ENCODE peak calls at places on chromosomes 12 and 14, in eight cellular contexts. R, Y, X, Z, T, B, I and A are unnamed samples.

GRCh38 chr12:14795028-14795448 is 8.2 kb downstream of the WBP11 start:
- DNase-seq in Z (no peak), B (no peak), Y (no peak), R (no peak), T (no peak), I (no peak), X (no peak), A (no peak)

GRCh38 chr14:41986726-41987125 is 380.1 kb downstream of the LRFN5 start:
- DNase-seq in I (no peak), Y (no peak), T (peak; percentile 18), X (no peak), R (peak; percentile 15), Z (no peak), B (no peak), A (no peak)

GRCh38 chr12:125549836-125550235 is 484.6 kb downstream of the AACS start:
- DNase-seq in T (no peak), Y (no peak), R (no peak), I (no peak), Z (no peak), B (no peak), X (no peak), A (no peak)

GRCh38 chr14:75711796-75712211 is 50.8 kb downstream of the TTLL5 start:
- DNase-seq in Z (no peak), I (peak; percentile 56), Y (peak; percentile 77), B (peak; percentile 55), R (peak; percentile 94), T (peak; percentile 86), X (peak; percentile 42), A (no peak)

GRCh38 chr12:89552376-89552775 is 26.5 kb upstream of the POC1B start:
- DNase-seq in Z (no peak), T (no peak), B (no peak), R (no peak), I (no peak), Y (no peak), X (no peak), A (no peak)

GRCh38 chr12:59578239-59578638 is 17.6 kb upstream of the SLC16A7 start:
- DNase-seq in R (no peak), Z (no peak), X (no peak), Y (no peak), T (no peak), B (no peak), I (no peak), A (no peak)

GRCh38 chr12:130589391-130590317 is 126.4 kb downstream of the RIMBP2 start:
- DNase-seq in Z (peak; percentile 47), I (no peak), T (no peak), Y (no peak), X (no peak), R (no peak), B (no peak), A (no peak)

GRCh38 chr14:69372146-69372545 is 26.0 kb downstream of the ERH start:
- DNase-seq in R (no peak), B (no peak), I (no peak), Y (no peak), T (no peak), X (no peak), Z (no peak), A (no peak)

GRCh38 chr12:92074889-92075288 is 70.8 kb downstream of the BTG1 start:
- DNase-seq in B (no peak), X (no peak), Z (no peak), R (no peak), T (no peak), Y (no peak), I (no peak), A (no peak)

GRCh38 chr12:124861492-124861891 is 2.2 kb downstream of the SCARB1 start:
- DNase-seq in B (peak; percentile 85), Z (no peak), T (peak; percentile 92), I (peak; percentile 62), R (peak; percentile 41), Y (peak; percentile 95), X (no peak), A (no peak)